ENCODE peak calls at places on chromosome 6, in five cellular contexts. G, O, T, R and W are unnamed samples.

GRCh38 chr6:7196019-7196402 is 88.2 kb downstream of the RREB1 start:
- DNase-seq in G (no peak), O (no peak), T (no peak), R (no peak), W (no peak)

GRCh38 chr6:111361648-111362047 is 121.4 kb downstream of the REV3L start:
- DNase-seq in G (peak; percentile 48), O (peak; percentile 59), T (peak; percentile 9), R (peak; percentile 20), W (peak; percentile 67)

GRCh38 chr6:168609026-168609685 is 168.2 kb downstream of the SMOC2 start:
- DNase-seq in G (no peak), O (peak; percentile 87), T (no peak), R (no peak), W (no peak)

GRCh38 chr6:114058435-114058834 is 87.5 kb upstream of the HDAC2 start:
- DNase-seq in G (no peak), O (peak; percentile 94), T (no peak), R (no peak), W (no peak)

GRCh38 chr6:163956571-163957407 is 542.3 kb downstream of the QKI start:
- DNase-seq in G (peak; percentile 83), O (peak; percentile 95), T (peak; percentile 62), R (peak; percentile 54), W (peak; percentile 82)

GRCh38 chr6:34324738-34325444 is 67.6 kb downstream of the NUDT3 start:
- DNase-seq in G (no peak), O (peak; percentile 25), T (no peak), R (no peak), W (no peak)

GRCh38 chr6:7201732-7202541 is 94.2 kb downstream of the RREB1 start:
- DNase-seq in G (no peak), O (peak; percentile 35), T (no peak), R (no peak), W (no peak)

GRCh38 chr6:142845624-142846458 is 99.1 kb downstream of the HIVEP2 start:
- DNase-seq in G (peak; percentile 71), O (peak; percentile 63), T (no peak), R (peak; percentile 63), W (peak; percentile 90)

GRCh38 chr6:121510568-121511177 is 75.2 kb downstream of the GJA1 start:
- DNase-seq in G (no peak), O (no peak), T (no peak), R (no peak), W (no peak)

GRCh38 chr6:40550096-40550731 is 37.0 kb downstream of the LRFN2 start:
- DNase-seq in G (no peak), O (peak; percentile 60), T (no peak), R (peak; percentile 27), W (peak; percentile 57)

GRCh38 chr6:44545224-44545623 is 157.7 kb downstream of the CDC5L start:
- DNase-seq in G (no peak), O (no peak), T (no peak), R (no peak), W (no peak)

GRCh38 chr6:131924881-131925474 is 26.2 kb downstream of the CCN2 start:
- DNase-seq in G (no peak), O (peak; percentile 70), T (no peak), R (peak; percentile 35), W (peak; percentile 66)

DNA sequence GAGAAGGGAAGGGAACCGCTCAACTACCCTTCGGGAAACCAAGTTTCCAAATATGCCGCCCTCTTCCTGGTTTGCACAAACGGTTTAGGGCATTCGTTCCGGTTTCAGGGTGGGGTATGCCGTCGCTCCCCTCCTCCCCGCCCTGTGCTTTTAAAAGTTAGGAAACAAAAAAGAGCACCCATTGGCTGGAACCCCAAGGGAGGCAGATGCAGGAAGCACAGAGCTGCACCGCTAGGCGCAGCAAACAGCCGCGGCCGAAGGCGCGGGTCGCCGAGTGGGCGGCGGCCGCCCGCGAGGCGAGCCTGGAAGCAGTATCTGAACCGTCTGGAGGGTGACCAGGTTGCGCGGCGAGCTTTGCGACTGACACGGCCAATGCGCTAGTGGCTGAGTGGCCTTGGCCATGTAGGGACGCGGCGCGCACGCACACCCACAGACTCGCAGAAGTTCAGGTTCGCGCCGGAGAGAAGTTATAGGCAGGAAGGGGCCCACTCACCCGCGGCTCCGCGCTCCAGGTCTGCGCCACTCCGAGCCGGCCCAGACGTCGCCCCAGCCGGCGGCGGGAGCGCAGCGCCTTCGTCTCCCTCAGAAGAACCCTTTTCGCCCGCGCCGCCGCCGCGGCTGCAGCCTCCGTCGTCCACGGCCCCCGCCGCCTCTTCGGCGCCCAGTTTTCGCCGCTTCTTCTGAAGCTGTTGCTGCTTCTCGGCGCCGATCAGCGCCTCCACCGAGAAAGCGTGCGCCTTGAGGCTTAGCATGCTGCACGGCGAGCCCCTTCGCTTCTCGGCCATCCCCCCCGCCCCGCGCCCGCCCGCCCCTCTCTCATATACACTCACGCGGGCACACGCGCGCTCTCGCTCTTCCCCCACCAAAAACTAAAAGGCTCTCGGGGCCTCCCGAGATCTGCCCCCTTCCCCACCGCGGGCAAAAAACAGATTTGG is 734 bp downstream of the TBX18 start:
- DNase-seq in G (peak; percentile 42), O (no peak), T (no peak), R (no peak), W (peak; percentile 85)
- H2BK12ac ChIP-seq in G (no peak overlapping the region), O (no peak overlapping the region), T (no peak overlapping the region), R (no peak overlapping the region), W (no peak overlapping the region)

DNA sequence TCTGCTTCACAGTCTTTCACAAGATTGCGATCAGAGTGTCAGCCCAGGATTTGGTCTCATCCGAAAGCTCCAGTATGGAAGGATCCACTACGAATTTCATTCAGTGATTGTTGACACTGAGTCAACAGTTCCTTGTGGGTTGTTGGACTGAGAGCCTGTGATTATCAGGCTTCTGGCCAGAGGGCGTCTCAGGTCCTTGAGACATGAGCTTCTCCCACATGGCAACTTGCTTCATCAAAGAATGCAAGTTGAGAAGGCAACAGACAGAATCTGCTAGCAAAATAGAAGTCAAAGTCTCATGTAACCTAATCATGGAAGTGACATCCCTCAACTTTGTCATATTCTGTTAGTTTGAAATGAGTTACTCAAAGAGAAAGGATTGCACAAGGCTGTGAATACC is 40.5 kb upstream of the PKHD1 start:
- DNase-seq in G (no peak), O (peak; percentile 51), T (no peak), R (no peak), W (no peak)
- H2BK12ac ChIP-seq in G (no peak overlapping the region), O (no peak overlapping the region), T (no peak overlapping the region), R (no peak overlapping the region), W (no peak overlapping the region)

DNA sequence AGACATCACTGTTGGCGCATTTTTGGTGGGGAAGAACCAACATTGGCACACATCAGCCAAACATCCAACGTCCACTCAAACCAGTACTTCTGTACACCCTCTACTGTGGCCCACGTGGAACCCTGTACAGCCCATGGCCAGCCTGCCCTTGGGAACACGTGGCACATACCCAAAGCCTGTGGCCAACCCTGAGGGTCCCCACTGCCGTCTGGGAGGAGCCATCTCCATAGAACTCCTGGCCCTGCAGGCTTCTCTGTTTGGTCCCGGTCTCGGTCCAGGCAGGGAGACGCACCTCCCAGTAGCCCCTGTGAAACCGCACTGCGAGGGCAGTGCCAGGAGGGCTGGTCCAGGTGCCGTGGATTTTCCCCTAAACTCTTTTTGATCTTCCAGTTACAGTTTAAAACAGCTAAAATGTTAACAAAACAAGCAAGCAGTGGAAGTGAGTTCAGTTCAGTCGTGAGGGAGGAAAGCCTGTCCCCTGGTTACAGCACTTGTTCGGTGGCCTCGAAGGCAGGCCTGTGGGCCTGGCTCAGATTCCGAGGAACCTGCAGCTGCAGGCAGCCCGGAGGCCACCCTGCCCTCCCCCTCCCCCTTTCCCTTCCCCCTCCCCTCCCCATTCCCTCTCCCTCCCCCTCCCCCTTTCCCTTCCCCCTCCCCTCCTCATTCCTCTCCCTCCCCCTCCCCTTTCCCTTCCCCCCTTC is 233.7 kb downstream of the DLL1 start:
- DNase-seq in G (no peak), O (no peak), T (no peak), R (no peak), W (no peak)
- H2BK12ac ChIP-seq in G (no peak overlapping the region), O (no peak overlapping the region), T (no peak overlapping the region), R (peak overlapping the region; percentile 8), W (no peak overlapping the region)

DNA sequence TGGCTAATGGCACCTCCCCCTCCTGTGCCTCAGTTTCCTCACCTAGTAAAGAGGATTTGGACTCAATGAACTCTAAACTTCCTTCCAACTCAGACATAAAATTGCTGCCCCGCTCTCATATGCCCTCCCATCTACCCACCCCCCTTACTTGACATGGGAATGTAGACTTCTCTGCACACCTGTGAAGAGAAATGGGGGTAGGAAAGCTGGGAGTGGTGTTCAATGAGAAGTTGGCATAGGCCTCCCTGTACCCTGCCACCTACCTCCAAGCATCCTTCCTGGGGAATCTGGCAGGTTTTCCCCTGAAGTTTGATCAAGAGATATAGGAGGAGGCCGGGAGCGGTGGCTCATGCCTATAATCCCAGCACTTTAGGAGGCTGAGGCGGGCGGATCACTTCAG is 3.9 kb upstream of the POU5F1 start:
- DNase-seq in G (no peak), O (no peak), T (no peak), R (no peak), W (no peak)
- H2BK12ac ChIP-seq in G (no peak overlapping the region), O (no peak overlapping the region), T (peak overlapping the region; percentile 70), R (no peak overlapping the region), W (no peak overlapping the region)

DNA sequence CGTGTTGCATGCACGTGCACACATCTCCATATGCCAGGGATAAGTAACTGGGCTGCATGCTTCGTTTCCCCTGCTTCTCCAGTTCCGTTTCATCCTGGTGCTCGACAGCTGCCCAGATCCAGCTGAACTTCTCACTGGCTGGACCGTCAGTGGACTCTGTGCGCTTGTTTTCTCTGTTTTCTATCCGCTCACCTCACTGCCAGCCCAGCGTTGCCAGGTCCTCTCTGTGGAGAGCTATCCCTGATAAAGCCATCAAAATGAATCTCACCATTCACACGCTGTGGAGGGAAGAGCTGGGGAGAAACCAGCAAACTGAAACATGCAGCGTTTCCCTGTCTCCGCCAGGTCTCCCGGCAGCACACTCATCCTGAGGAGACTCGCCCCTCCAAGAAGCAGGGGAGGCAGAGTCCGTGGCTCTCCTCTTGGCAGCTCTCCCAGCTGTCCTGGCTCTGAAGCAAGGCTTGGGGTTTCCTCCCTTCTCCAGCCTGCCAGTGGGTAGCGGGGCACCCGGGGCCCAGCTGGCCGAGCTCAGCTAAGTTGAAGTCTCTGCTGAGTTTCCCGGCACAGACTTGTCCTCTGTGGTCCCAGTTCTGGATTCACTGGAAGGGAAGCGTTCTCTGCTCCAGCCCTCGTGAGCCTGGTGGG is 160.9 kb downstream of the DTNBP1 start:
- DNase-seq in G (no peak), O (no peak), T (no peak), R (no peak), W (peak; percentile 43)
- H2BK12ac ChIP-seq in G (no peak overlapping the region), O (no peak overlapping the region), T (no peak overlapping the region), R (no peak overlapping the region), W (peak overlapping the region; percentile 47)

GRCh38 chr6:48845219-48845618 is 617.8 kb downstream of the MMUT start:
- DNase-seq in G (no peak), O (no peak), T (no peak), R (no peak), W (no peak)
- H2BK12ac ChIP-seq in G (no peak overlapping the region), O (no peak overlapping the region), T (no peak overlapping the region), R (no peak overlapping the region), W (no peak overlapping the region)

DNA sequence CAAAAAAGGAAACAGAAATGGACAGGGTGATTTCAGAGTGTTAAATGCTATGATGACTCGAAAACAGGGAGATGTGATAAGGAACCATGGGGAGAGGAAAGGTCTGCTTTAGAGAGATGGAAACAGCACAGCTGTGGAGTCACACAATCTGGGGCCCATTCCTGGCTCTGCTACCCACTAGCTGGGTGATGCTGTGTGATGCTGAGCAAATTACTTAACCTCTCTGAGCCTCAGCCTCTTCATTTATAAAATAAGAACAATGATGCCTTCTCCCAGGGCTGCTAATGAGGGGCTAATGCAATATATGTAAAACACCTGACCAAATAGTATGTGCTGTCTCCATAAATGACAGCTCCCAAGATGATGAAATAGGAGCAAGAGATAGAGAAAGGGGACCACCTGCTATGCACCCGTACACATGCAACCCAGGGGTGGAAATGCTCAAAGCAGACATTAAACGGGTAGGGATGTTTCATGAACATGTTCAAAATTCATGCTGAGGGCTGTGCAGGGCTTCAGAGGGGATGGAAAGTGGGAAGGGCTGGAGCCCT is 27.7 kb downstream of the MDGA1 start:
- DNase-seq in G (no peak), O (no peak), T (no peak), R (no peak), W (no peak)
- H2BK12ac ChIP-seq in G (no peak overlapping the region), O (no peak overlapping the region), T (no peak overlapping the region), R (no peak overlapping the region), W (no peak overlapping the region)